ENCODE peak calls at places on chromosome 11, in seven cellular contexts. One of them, this sample, is unnamed.

GRCh38 chr11:61007383-61007970 is 36.0 kb downstream of the CD6 start:
- DNase-seq in A549: no peak
- DNase-seq in left ventricle myocardium inferior: no peak
- DNase-seq in PC-3: no peak
- DNase-seq in right lobe of liver: no peak
- DNase-seq in dorsolateral prefrontal cortex: no peak
- DNase-seq in RWPE1: peak
- DNase-seq in this sample: no peak

GRCh38 chr11:124673333-124674167 is at the start of the genes SIAE and SPA17:
- DNase-seq in A549: peak
- DNase-seq in left ventricle myocardium inferior: peak
- DNase-seq in PC-3: peak
- DNase-seq in right lobe of liver: peak
- DNase-seq in dorsolateral prefrontal cortex: peak
- DNase-seq in RWPE1: peak
- DNase-seq in this sample: peak

GRCh38 chr11:64970731-64971151 is 1.2 kb downstream of the MAJIN start:
- DNase-seq in A549: peak
- DNase-seq in left ventricle myocardium inferior: no peak
- DNase-seq in PC-3: peak
- DNase-seq in right lobe of liver: no peak
- DNase-seq in dorsolateral prefrontal cortex: no peak
- DNase-seq in RWPE1: peak
- DNase-seq in this sample: no peak

GRCh38 chr11:70156291-70157037 is 46.6 kb upstream of the FADD start:
- DNase-seq in A549: no peak
- DNase-seq in left ventricle myocardium inferior: no peak
- DNase-seq in PC-3: no peak
- DNase-seq in right lobe of liver: no peak
- DNase-seq in dorsolateral prefrontal cortex: no peak
- DNase-seq in RWPE1: no peak
- DNase-seq in this sample: no peak

GRCh38 chr11:118156531-118157185 is 4.0 kb upstream of the SCN4B start:
- DNase-seq in A549: no peak
- DNase-seq in left ventricle myocardium inferior: no peak
- DNase-seq in PC-3: peak
- DNase-seq in right lobe of liver: no peak
- DNase-seq in dorsolateral prefrontal cortex: no peak
- DNase-seq in RWPE1: no peak
- DNase-seq in this sample: no peak

GRCh38 chr11:30741039-30741550 is 154.9 kb upstream of the MPPED2 start:
- DNase-seq in A549: peak
- DNase-seq in left ventricle myocardium inferior: no peak
- DNase-seq in PC-3: no peak
- DNase-seq in right lobe of liver: no peak
- DNase-seq in dorsolateral prefrontal cortex: no peak
- DNase-seq in RWPE1: no peak
- DNase-seq in this sample: no peak

GRCh38 chr11:119363081-119363861 is 16.8 kb upstream of the MFRP start:
- DNase-seq in A549: no peak
- DNase-seq in left ventricle myocardium inferior: no peak
- DNase-seq in PC-3: no peak
- DNase-seq in right lobe of liver: peak
- DNase-seq in dorsolateral prefrontal cortex: no peak
- DNase-seq in RWPE1: no peak
- DNase-seq in this sample: no peak

GRCh38 chr11:57214494-57214893 is 22.6 kb downstream of the APLNR start:
- DNase-seq in A549: peak
- DNase-seq in left ventricle myocardium inferior: no peak
- DNase-seq in PC-3: peak
- DNase-seq in right lobe of liver: no peak
- DNase-seq in dorsolateral prefrontal cortex: no peak
- DNase-seq in RWPE1: peak
- DNase-seq in this sample: no peak

GRCh38 chr11:17972987-17973386 is 39.9 kb downstream of the SERGEF start:
- DNase-seq in A549: peak
- DNase-seq in left ventricle myocardium inferior: peak
- DNase-seq in PC-3: peak
- DNase-seq in right lobe of liver: no peak
- DNase-seq in dorsolateral prefrontal cortex: peak
- DNase-seq in RWPE1: peak
- DNase-seq in this sample: no peak

GRCh38 chr11:91796999-91797398 is 427.6 kb upstream of the FAT3 start:
- DNase-seq in A549: peak
- DNase-seq in left ventricle myocardium inferior: no peak
- DNase-seq in PC-3: peak
- DNase-seq in right lobe of liver: no peak
- DNase-seq in dorsolateral prefrontal cortex: no peak
- DNase-seq in RWPE1: no peak
- DNase-seq in this sample: no peak

GRCh38 chr11:66567787-66568123 is 651 bp downstream of the CTSF start:
- DNase-seq in A549: no peak
- DNase-seq in left ventricle myocardium inferior: no peak
- DNase-seq in PC-3: no peak
- DNase-seq in right lobe of liver: no peak
- DNase-seq in dorsolateral prefrontal cortex: no peak
- DNase-seq in RWPE1: no peak
- DNase-seq in this sample: no peak

GRCh38 chr11:15127341-15127740 is 12.6 kb downstream of the INSC start:
- DNase-seq in A549: no peak
- DNase-seq in left ventricle myocardium inferior: no peak
- DNase-seq in PC-3: peak
- DNase-seq in right lobe of liver: no peak
- DNase-seq in dorsolateral prefrontal cortex: no peak
- DNase-seq in RWPE1: no peak
- DNase-seq in this sample: no peak

GRCh38 chr11:126282361-126282741 is 542 bp upstream of the TIRAP start:
- DNase-seq in A549: no peak
- DNase-seq in left ventricle myocardium inferior: peak
- DNase-seq in PC-3: peak
- DNase-seq in right lobe of liver: peak
- DNase-seq in dorsolateral prefrontal cortex: no peak
- DNase-seq in RWPE1: peak
- DNase-seq in this sample: peak

GRCh38 chr11:129894281-129895125 is 875 bp downstream of the NFRKB start:
- DNase-seq in A549: no peak
- DNase-seq in left ventricle myocardium inferior: no peak
- DNase-seq in PC-3: peak
- DNase-seq in right lobe of liver: no peak
- DNase-seq in dorsolateral prefrontal cortex: no peak
- DNase-seq in RWPE1: peak
- DNase-seq in this sample: no peak

GRCh38 chr11:13101836-13102574 is 92.9 kb downstream of the RASSF10 start:
- DNase-seq in A549: no peak
- DNase-seq in left ventricle myocardium inferior: no peak
- DNase-seq in PC-3: no peak
- DNase-seq in right lobe of liver: no peak
- DNase-seq in dorsolateral prefrontal cortex: no peak
- DNase-seq in RWPE1: no peak
- DNase-seq in this sample: no peak

GRCh38 chr11:85590848-85591483 is 36.2 kb downstream of the DLG2 start:
- DNase-seq in A549: peak
- DNase-seq in left ventricle myocardium inferior: no peak
- DNase-seq in PC-3: peak
- DNase-seq in right lobe of liver: no peak
- DNase-seq in dorsolateral prefrontal cortex: no peak
- DNase-seq in RWPE1: peak
- DNase-seq in this sample: no peak

GRCh38 chr11:77126861-77127673 is 979 bp upstream of the MYO7A start:
- DNase-seq in A549: peak
- DNase-seq in left ventricle myocardium inferior: peak
- DNase-seq in PC-3: peak
- DNase-seq in right lobe of liver: peak
- DNase-seq in dorsolateral prefrontal cortex: peak
- DNase-seq in RWPE1: peak
- DNase-seq in this sample: peak

GRCh38 chr11:15327786-15328231 is 213.1 kb downstream of the INSC start:
- DNase-seq in A549: peak
- DNase-seq in left ventricle myocardium inferior: peak
- DNase-seq in PC-3: peak
- DNase-seq in right lobe of liver: peak
- DNase-seq in dorsolateral prefrontal cortex: peak
- DNase-seq in RWPE1: peak
- DNase-seq in this sample: peak

GRCh38 chr11:6565988-6566703 is 37.3 kb downstream of the RRP8 start:
- DNase-seq in A549: no peak
- DNase-seq in left ventricle myocardium inferior: no peak
- DNase-seq in PC-3: no peak
- DNase-seq in right lobe of liver: no peak
- DNase-seq in dorsolateral prefrontal cortex: no peak
- DNase-seq in RWPE1: no peak
- DNase-seq in this sample: no peak

GRCh38 chr11:6565325-6565724 is 38.1 kb downstream of the RRP8 start:
- DNase-seq in A549: no peak
- DNase-seq in left ventricle myocardium inferior: no peak
- DNase-seq in PC-3: no peak
- DNase-seq in right lobe of liver: no peak
- DNase-seq in dorsolateral prefrontal cortex: no peak
- DNase-seq in RWPE1: no peak
- DNase-seq in this sample: no peak

GRCh38 chr11:6568191-6568918 is 35.1 kb downstream of the RRP8 start:
- DNase-seq in A549: peak
- DNase-seq in left ventricle myocardium inferior: peak
- DNase-seq in PC-3: peak
- DNase-seq in right lobe of liver: peak
- DNase-seq in dorsolateral prefrontal cortex: no peak
- DNase-seq in RWPE1: peak
- DNase-seq in this sample: peak

GRCh38 chr11:6567371-6567745 is 36.1 kb downstream of the RRP8 start:
- DNase-seq in A549: no peak
- DNase-seq in left ventricle myocardium inferior: no peak
- DNase-seq in PC-3: no peak
- DNase-seq in right lobe of liver: no peak
- DNase-seq in dorsolateral prefrontal cortex: no peak
- DNase-seq in RWPE1: no peak
- DNase-seq in this sample: no peak

GRCh38 chr11:6566704-6567370 is 36.6 kb downstream of the RRP8 start:
- DNase-seq in A549: no peak
- DNase-seq in left ventricle myocardium inferior: no peak
- DNase-seq in PC-3: no peak
- DNase-seq in right lobe of liver: peak
- DNase-seq in dorsolateral prefrontal cortex: no peak
- DNase-seq in RWPE1: no peak
- DNase-seq in this sample: no peak
- H3K27ac ChIP-seq in A549: no peak
- H3K27ac ChIP-seq in left ventricle myocardium inferior: peak
- H3K27ac ChIP-seq in PC-3: no peak
- H3K27ac ChIP-seq in right lobe of liver: no peak
- H3K27ac ChIP-seq in dorsolateral prefrontal cortex: no peak
- H3K27ac ChIP-seq in RWPE1: no peak
- H3K27ac ChIP-seq in this sample: no peak

DNA sequence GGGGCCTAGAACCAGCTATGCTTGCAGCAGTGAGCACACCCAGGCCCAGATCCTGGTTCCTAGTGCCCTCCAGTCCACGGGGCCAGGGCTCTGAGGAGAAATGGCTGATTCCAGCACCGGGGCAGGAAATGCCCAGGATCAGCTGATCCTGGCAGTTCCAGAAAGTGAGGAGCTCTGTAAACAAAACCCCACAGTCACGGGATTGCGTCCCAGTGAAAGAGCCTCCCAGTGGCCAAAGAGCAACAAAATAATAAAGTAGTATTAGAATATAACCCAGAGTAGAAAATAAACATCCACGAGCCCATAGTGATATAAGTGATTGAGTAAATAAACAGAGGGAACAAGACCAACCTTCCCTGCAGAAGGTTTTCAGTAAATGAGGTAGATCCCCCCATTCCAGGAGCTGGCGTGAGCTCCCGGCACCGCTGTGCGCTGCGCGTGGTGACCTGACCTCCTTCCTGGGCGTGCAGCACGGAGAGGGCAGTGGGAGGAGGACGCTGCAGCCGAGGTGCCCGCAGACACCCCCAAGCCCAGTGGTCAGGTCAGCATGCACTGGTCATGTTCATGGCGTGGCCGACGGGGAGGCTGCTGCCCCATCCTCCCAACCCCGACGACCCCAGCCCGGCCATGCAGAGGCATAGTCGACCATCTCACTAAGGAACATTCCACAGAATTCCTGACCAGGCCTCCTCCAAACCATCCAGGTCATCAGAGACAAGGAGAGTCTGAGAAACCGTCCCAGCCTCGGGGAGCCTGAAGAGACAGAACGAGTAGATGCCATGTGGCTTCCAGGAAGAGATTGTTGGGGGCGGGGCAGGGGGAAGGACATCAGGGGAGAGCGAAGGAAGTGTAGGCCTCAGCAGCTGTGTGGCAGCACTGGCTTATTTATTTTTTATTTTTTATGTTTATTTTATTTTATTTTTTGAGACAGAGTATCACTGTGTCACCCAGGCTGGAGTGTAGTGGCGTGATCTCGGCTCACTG is 19.9 kb downstream of the PTDSS2 start:
- DNase-seq in A549: peak
- DNase-seq in left ventricle myocardium inferior: no peak
- DNase-seq in PC-3: peak
- DNase-seq in right lobe of liver: peak
- DNase-seq in dorsolateral prefrontal cortex: peak
- DNase-seq in RWPE1: peak
- DNase-seq in this sample: peak
- TF ChIP-seq CTCF in A549: no peak
- TF ChIP-seq CTCF in left ventricle myocardium inferior: peak
- TF ChIP-seq CTCF in PC-3: peak
- TF ChIP-seq CTCF in right lobe of liver: peak
- TF ChIP-seq CTCF in dorsolateral prefrontal cortex: peak
- TF ChIP-seq CTCF in RWPE1: no peak
- TF ChIP-seq CTCF in this sample: no peak

GRCh38 chr11:6602096-6602940 is 1.1 kb downstream of the RRP8 start:
- DNase-seq in A549: no peak
- DNase-seq in left ventricle myocardium inferior: no peak
- DNase-seq in PC-3: no peak
- DNase-seq in right lobe of liver: no peak
- DNase-seq in dorsolateral prefrontal cortex: no peak
- DNase-seq in RWPE1: no peak
- DNase-seq in this sample: no peak
- H3K27ac ChIP-seq in A549: peak
- H3K27ac ChIP-seq in left ventricle myocardium inferior: peak
- H3K27ac ChIP-seq in PC-3: no peak
- H3K27ac ChIP-seq in right lobe of liver: peak
- H3K27ac ChIP-seq in dorsolateral prefrontal cortex: no peak
- H3K27ac ChIP-seq in RWPE1: no peak
- H3K27ac ChIP-seq in this sample: peak

GRCh38 chr11:11661356-11662040 is 39.7 kb upstream of the GALNT18 start:
- DNase-seq in A549: no peak
- DNase-seq in left ventricle myocardium inferior: no peak
- DNase-seq in PC-3: no peak
- DNase-seq in right lobe of liver: no peak
- DNase-seq in dorsolateral prefrontal cortex: no peak
- DNase-seq in RWPE1: no peak
- DNase-seq in this sample: no peak

GRCh38 chr11:11660351-11660750 is 38.5 kb upstream of the GALNT18 start:
- DNase-seq in A549: no peak
- DNase-seq in left ventricle myocardium inferior: no peak
- DNase-seq in PC-3: no peak
- DNase-seq in right lobe of liver: no peak
- DNase-seq in dorsolateral prefrontal cortex: no peak
- DNase-seq in RWPE1: no peak
- DNase-seq in this sample: no peak

GRCh38 chr11:11657101-11657935 is 35.5 kb upstream of the GALNT18 start:
- DNase-seq in A549: no peak
- DNase-seq in left ventricle myocardium inferior: no peak
- DNase-seq in PC-3: no peak
- DNase-seq in right lobe of liver: no peak
- DNase-seq in dorsolateral prefrontal cortex: no peak
- DNase-seq in RWPE1: no peak
- DNase-seq in this sample: no peak

GRCh38 chr11:11662578-11662977 is 40.8 kb upstream of the GALNT18 start:
- DNase-seq in A549: no peak
- DNase-seq in left ventricle myocardium inferior: no peak
- DNase-seq in PC-3: no peak
- DNase-seq in right lobe of liver: no peak
- DNase-seq in dorsolateral prefrontal cortex: no peak
- DNase-seq in RWPE1: no peak
- DNase-seq in this sample: no peak

GRCh38 chr11:11659567-11660341 is 37.9 kb upstream of the GALNT18 start:
- DNase-seq in A549: peak
- DNase-seq in left ventricle myocardium inferior: no peak
- DNase-seq in PC-3: no peak
- DNase-seq in right lobe of liver: no peak
- DNase-seq in dorsolateral prefrontal cortex: no peak
- DNase-seq in RWPE1: no peak
- DNase-seq in this sample: no peak
- TF ChIP-seq CTCF in A549: peak
- TF ChIP-seq CTCF in left ventricle myocardium inferior: peak
- TF ChIP-seq CTCF in PC-3: peak
- TF ChIP-seq CTCF in right lobe of liver: peak
- TF ChIP-seq CTCF in dorsolateral prefrontal cortex: no peak
- TF ChIP-seq CTCF in RWPE1: no peak
- TF ChIP-seq CTCF in this sample: no peak

This sample was measured in stomach.